ENCODE peak calls at places on chromosomes 7 and 10, in six cellular contexts. One of them, this sample, is unnamed.

GRCh38 chr10:32961343-32961891 is 3.4 kb upstream of the ITGB1 start:
- DNase-seq in spleen: no peak
- DNase-seq in heart left ventricle: no peak
- DNase-seq in astrocyte of the spinal cord: no peak
- DNase-seq in GM12878: no peak
- DNase-seq in foreskin fibroblast: no peak
- DNase-seq in this sample: no peak

GRCh38 chr10:101130984-101131961 is at the start of gene TLX1:
- DNase-seq in spleen: no peak
- DNase-seq in heart left ventricle: no peak
- DNase-seq in astrocyte of the spinal cord: no peak
- DNase-seq in GM12878: no peak
- DNase-seq in foreskin fibroblast: no peak
- DNase-seq in this sample: no peak

GRCh38 chr7:16129431-16130126 is 291.8 kb downstream of the CRPPA start:
- DNase-seq in spleen: no peak
- DNase-seq in heart left ventricle: no peak
- DNase-seq in astrocyte of the spinal cord: peak
- DNase-seq in GM12878: no peak
- DNase-seq in foreskin fibroblast: peak
- DNase-seq in this sample: peak

GRCh38 chr10:99630439-99630838 is 10.2 kb upstream of the SLC25A28 start:
- DNase-seq in spleen: no peak
- DNase-seq in heart left ventricle: no peak
- DNase-seq in astrocyte of the spinal cord: peak
- DNase-seq in GM12878: no peak
- DNase-seq in foreskin fibroblast: peak
- DNase-seq in this sample: peak

GRCh38 chr7:99672571-99672970 is 7.2 kb downstream of the CYP3A5 start:
- DNase-seq in spleen: no peak
- DNase-seq in heart left ventricle: no peak
- DNase-seq in astrocyte of the spinal cord: no peak
- DNase-seq in GM12878: no peak
- DNase-seq in foreskin fibroblast: no peak
- DNase-seq in this sample: no peak

GRCh38 chr10:6070647-6071046 is 8.5 kb upstream of the IL2RA start:
- DNase-seq in spleen: no peak
- DNase-seq in heart left ventricle: no peak
- DNase-seq in astrocyte of the spinal cord: no peak
- DNase-seq in GM12878: no peak
- DNase-seq in foreskin fibroblast: no peak
- DNase-seq in this sample: no peak

GRCh38 chr7:116242759-116243158 is 32.4 kb downstream of the TES start:
- DNase-seq in spleen: no peak
- DNase-seq in heart left ventricle: no peak
- DNase-seq in astrocyte of the spinal cord: no peak
- DNase-seq in GM12878: no peak
- DNase-seq in foreskin fibroblast: no peak
- DNase-seq in this sample: no peak

GRCh38 chr7:42198974-42199668 is 37.9 kb downstream of the GLI3 start:
- DNase-seq in spleen: no peak
- DNase-seq in heart left ventricle: no peak
- DNase-seq in astrocyte of the spinal cord: peak
- DNase-seq in GM12878: no peak
- DNase-seq in foreskin fibroblast: no peak
- DNase-seq in this sample: peak

GRCh38 chr10:73907841-73908517 is 3.0 kb upstream of the PLAU start:
- DNase-seq in spleen: no peak
- DNase-seq in heart left ventricle: peak
- DNase-seq in astrocyte of the spinal cord: peak
- DNase-seq in GM12878: no peak
- DNase-seq in foreskin fibroblast: peak
- DNase-seq in this sample: peak

GRCh38 chr7:96120856-96121255 is 201.0 kb downstream of the SLC25A13 start:
- DNase-seq in spleen: no peak
- DNase-seq in heart left ventricle: no peak
- DNase-seq in astrocyte of the spinal cord: no peak
- DNase-seq in GM12878: no peak
- DNase-seq in foreskin fibroblast: no peak
- DNase-seq in this sample: peak

GRCh38 chr7:41255716-41256115 is 447.2 kb downstream of the INHBA start:
- DNase-seq in spleen: no peak
- DNase-seq in heart left ventricle: no peak
- DNase-seq in astrocyte of the spinal cord: no peak
- DNase-seq in GM12878: no peak
- DNase-seq in foreskin fibroblast: no peak
- DNase-seq in this sample: no peak

GRCh38 chr7:76386691-76387260 is 22.7 kb downstream of the SSC4D start:
- DNase-seq in spleen: no peak
- DNase-seq in heart left ventricle: no peak
- DNase-seq in astrocyte of the spinal cord: peak
- DNase-seq in GM12878: no peak
- DNase-seq in foreskin fibroblast: peak
- DNase-seq in this sample: no peak

GRCh38 chr7:76155938-76156337 is 45.8 kb upstream of the SRRM3 start:
- DNase-seq in spleen: peak
- DNase-seq in heart left ventricle: peak
- DNase-seq in astrocyte of the spinal cord: no peak
- DNase-seq in GM12878: no peak
- DNase-seq in foreskin fibroblast: peak
- DNase-seq in this sample: peak

GRCh38 chr10:88178758-88179157 is 315.3 kb downstream of the PTEN start:
- DNase-seq in spleen: no peak
- DNase-seq in heart left ventricle: no peak
- DNase-seq in astrocyte of the spinal cord: no peak
- DNase-seq in GM12878: no peak
- DNase-seq in foreskin fibroblast: no peak
- DNase-seq in this sample: no peak

GRCh38 chr7:74480861-74481417 is 27.2 kb downstream of the GTF2IRD1 start:
- DNase-seq in spleen: peak
- DNase-seq in heart left ventricle: peak
- DNase-seq in astrocyte of the spinal cord: peak
- DNase-seq in GM12878: no peak
- DNase-seq in foreskin fibroblast: peak
- DNase-seq in this sample: peak

GRCh38 chr7:66505009-66505408 is 123.7 kb upstream of the KCTD7 start:
- DNase-seq in spleen: peak
- DNase-seq in heart left ventricle: no peak
- DNase-seq in astrocyte of the spinal cord: no peak
- DNase-seq in GM12878: no peak
- DNase-seq in foreskin fibroblast: no peak
- DNase-seq in this sample: no peak

GRCh38 chr7:6621195-6622128 is 6.1 kb downstream of the ZNF853 start:
- DNase-seq in spleen: no peak
- DNase-seq in heart left ventricle: no peak
- DNase-seq in astrocyte of the spinal cord: no peak
- DNase-seq in GM12878: no peak
- DNase-seq in foreskin fibroblast: no peak
- DNase-seq in this sample: no peak

GRCh38 chr10:121131426-121132277 is 280.5 kb downstream of the WDR11 start:
- DNase-seq in spleen: no peak
- DNase-seq in heart left ventricle: no peak
- DNase-seq in astrocyte of the spinal cord: no peak
- DNase-seq in GM12878: no peak
- DNase-seq in foreskin fibroblast: no peak
- DNase-seq in this sample: no peak

GRCh38 chr10:131663411-131663810 is 237.4 kb upstream of the PPP2R2D start:
- DNase-seq in spleen: no peak
- DNase-seq in heart left ventricle: no peak
- DNase-seq in astrocyte of the spinal cord: no peak
- DNase-seq in GM12878: no peak
- DNase-seq in foreskin fibroblast: no peak
- DNase-seq in this sample: no peak

GRCh38 chr7:111029574-111030357 is 61.2 kb upstream of the LRRN3 start:
- DNase-seq in spleen: no peak
- DNase-seq in heart left ventricle: no peak
- DNase-seq in astrocyte of the spinal cord: peak
- DNase-seq in GM12878: peak
- DNase-seq in foreskin fibroblast: peak
- DNase-seq in this sample: peak

GRCh38 chr7:104174798-104175197 is 33.0 kb downstream of the ORC5 start:
- DNase-seq in spleen: no peak
- DNase-seq in heart left ventricle: no peak
- DNase-seq in astrocyte of the spinal cord: no peak
- DNase-seq in GM12878: no peak
- DNase-seq in foreskin fibroblast: no peak
- DNase-seq in this sample: no peak

GRCh38 chr7:150999497-151000225 is 8.8 kb downstream of the NOS3 start:
- DNase-seq in spleen: no peak
- DNase-seq in heart left ventricle: no peak
- DNase-seq in astrocyte of the spinal cord: no peak
- DNase-seq in GM12878: no peak
- DNase-seq in foreskin fibroblast: no peak
- DNase-seq in this sample: no peak

GRCh38 chr7:111238891-111239290 is 148.0 kb downstream of the LRRN3 start:
- DNase-seq in spleen: no peak
- DNase-seq in heart left ventricle: no peak
- DNase-seq in astrocyte of the spinal cord: peak
- DNase-seq in GM12878: no peak
- DNase-seq in foreskin fibroblast: no peak
- DNase-seq in this sample: peak

GRCh38 chr7:45259966-45260646 is 102.5 kb downstream of the RAMP3 start:
- DNase-seq in spleen: peak
- DNase-seq in heart left ventricle: peak
- DNase-seq in astrocyte of the spinal cord: no peak
- DNase-seq in GM12878: no peak
- DNase-seq in foreskin fibroblast: no peak
- DNase-seq in this sample: peak
- H3K4me3 ChIP-seq in spleen: no peak
- H3K4me3 ChIP-seq in heart left ventricle: no peak
- H3K4me3 ChIP-seq in astrocyte of the spinal cord: no peak
- H3K4me3 ChIP-seq in GM12878: no peak
- H3K4me3 ChIP-seq in foreskin fibroblast: no peak
- H3K4me3 ChIP-seq in this sample: no peak

GRCh38 chr7:438361-438760 is 81.3 kb downstream of the PDGFA start:
- DNase-seq in spleen: no peak
- DNase-seq in heart left ventricle: no peak
- DNase-seq in astrocyte of the spinal cord: no peak
- DNase-seq in GM12878: no peak
- DNase-seq in foreskin fibroblast: no peak
- DNase-seq in this sample: no peak
- TF ChIP-seq CTCF in spleen: no peak
- TF ChIP-seq CTCF in heart left ventricle: no peak
- TF ChIP-seq CTCF in astrocyte of the spinal cord: no peak
- TF ChIP-seq CTCF in GM12878: no peak
- TF ChIP-seq CTCF in foreskin fibroblast: no peak
- TF ChIP-seq CTCF in this sample: no peak

GRCh38 chr10:16521311-16522016 is at the start of gene C1QL3:
- DNase-seq in spleen: no peak
- DNase-seq in heart left ventricle: no peak
- DNase-seq in astrocyte of the spinal cord: peak
- DNase-seq in GM12878: no peak
- DNase-seq in foreskin fibroblast: no peak
- DNase-seq in this sample: peak
- H3K4me3 ChIP-seq in spleen: peak
- H3K4me3 ChIP-seq in heart left ventricle: peak
- H3K4me3 ChIP-seq in astrocyte of the spinal cord: peak
- H3K4me3 ChIP-seq in GM12878: peak
- H3K4me3 ChIP-seq in foreskin fibroblast: peak
- H3K4me3 ChIP-seq in this sample: peak

GRCh38 chr10:42974693-42975002 is 102.2 kb upstream of the RET start:
- DNase-seq in spleen: peak
- DNase-seq in heart left ventricle: peak
- DNase-seq in astrocyte of the spinal cord: no peak
- DNase-seq in GM12878: no peak
- DNase-seq in foreskin fibroblast: no peak
- DNase-seq in this sample: no peak

GRCh38 chr10:42976353-42977031 is 100.4 kb upstream of the RET start:
- DNase-seq in spleen: peak
- DNase-seq in heart left ventricle: peak
- DNase-seq in astrocyte of the spinal cord: no peak
- DNase-seq in GM12878: no peak
- DNase-seq in foreskin fibroblast: no peak
- DNase-seq in this sample: no peak

GRCh38 chr10:42975005-42975493 is 101.8 kb upstream of the RET start:
- DNase-seq in spleen: peak
- DNase-seq in heart left ventricle: peak
- DNase-seq in astrocyte of the spinal cord: no peak
- DNase-seq in GM12878: no peak
- DNase-seq in foreskin fibroblast: no peak
- DNase-seq in this sample: no peak

GRCh38 chr10:42977032-42977416 is 99.8 kb upstream of the RET start:
- DNase-seq in spleen: peak
- DNase-seq in heart left ventricle: peak
- DNase-seq in astrocyte of the spinal cord: no peak
- DNase-seq in GM12878: no peak
- DNase-seq in foreskin fibroblast: no peak
- DNase-seq in this sample: no peak

DNA sequence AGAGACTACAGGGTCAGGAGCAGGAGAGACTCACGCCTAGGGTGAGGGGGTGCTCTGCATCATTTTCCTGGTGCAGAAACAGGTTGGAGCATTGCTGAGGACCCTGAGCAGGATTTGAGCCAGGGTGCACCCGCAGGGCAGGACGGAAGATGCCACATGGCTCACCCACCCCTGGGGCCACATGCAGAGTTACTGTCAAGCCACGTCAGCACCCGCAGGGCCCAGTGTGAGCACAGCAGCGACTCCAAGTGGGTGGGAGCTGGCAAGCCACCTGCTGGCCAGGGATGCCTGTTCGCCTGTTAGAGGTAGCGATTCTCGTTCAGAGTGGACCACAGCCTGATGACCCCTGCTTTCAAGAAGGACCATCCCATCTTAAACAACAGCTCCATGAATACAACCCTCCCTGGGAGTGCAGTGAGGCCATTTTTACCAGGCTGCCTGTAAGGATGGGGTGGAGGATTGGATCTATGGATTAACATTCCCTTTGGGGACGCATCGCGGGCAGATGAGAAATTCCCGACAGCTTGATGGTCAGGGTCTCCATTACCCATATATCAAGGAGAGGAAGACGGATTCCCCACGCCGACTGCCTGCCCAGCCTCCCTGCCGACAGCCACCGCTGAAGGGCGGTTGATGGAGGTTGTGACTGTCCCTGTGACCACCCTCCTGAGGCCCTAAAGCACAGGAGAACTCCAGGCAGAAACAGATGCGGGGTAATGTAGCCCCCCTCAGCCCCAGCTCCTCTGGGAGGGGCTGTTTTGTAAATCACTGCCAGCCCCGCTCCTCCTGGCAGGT is 101.1 kb upstream of the RET start:
- DNase-seq in spleen: peak
- DNase-seq in heart left ventricle: peak
- DNase-seq in astrocyte of the spinal cord: no peak
- DNase-seq in GM12878: no peak
- DNase-seq in foreskin fibroblast: no peak
- DNase-seq in this sample: no peak
- TF ChIP-seq CTCF in spleen: no peak
- TF ChIP-seq CTCF in heart left ventricle: no peak
- TF ChIP-seq CTCF in astrocyte of the spinal cord: no peak
- TF ChIP-seq CTCF in GM12878: peak
- TF ChIP-seq CTCF in foreskin fibroblast: no peak
- TF ChIP-seq CTCF in this sample: no peak

GRCh38 chr7:30254248-30254647 is 30.1 kb upstream of the ZNRF2 start:
- DNase-seq in spleen: no peak
- DNase-seq in heart left ventricle: no peak
- DNase-seq in astrocyte of the spinal cord: no peak
- DNase-seq in GM12878: no peak
- DNase-seq in foreskin fibroblast: no peak
- DNase-seq in this sample: no peak
- H3K4me3 ChIP-seq in spleen: no peak
- H3K4me3 ChIP-seq in heart left ventricle: no peak
- H3K4me3 ChIP-seq in astrocyte of the spinal cord: no peak
- H3K4me3 ChIP-seq in GM12878: no peak
- H3K4me3 ChIP-seq in foreskin fibroblast: no peak
- H3K4me3 ChIP-seq in this sample: no peak

This sample was measured in fibroblast of villous mesenchyme.